ENCODE peak calls at places on chromosomes 3 and 15, in ten cellular contexts. W is upper lobe of left lung, P is lower leg skin, I is endothelial cell of umbilical vein, A is right lobe of liver, L is IMR-90, H is prostate gland, R is esophagus muscularis mucosa, N is heart left ventricle, K is GM12892. C is an unnamed sample.

GRCh38 chr3:119913021-119913420 is 131.1 kb downstream of the NR1I2 start:
- DNase-seq in W (no peak), P (no peak), I (no peak), A (no peak), L (peak; percentile 39), H (no peak), R (no peak), N (no peak), K (no peak), C (no peak)

GRCh38 chr3:160395297-160395696 is 3.7 kb downstream of the IFT80 start:
- DNase-seq in W (peak; percentile 48), P (no peak), I (no peak), A (no peak), L (peak; percentile 85), H (no peak), R (no peak), N (no peak), K (no peak), C (no peak)

GRCh38 chr3:19644405-19644804 is 289.6 kb downstream of the EFHB start:
- DNase-seq in W (no peak), P (no peak), I (no peak), A (no peak), L (no peak), H (no peak), R (no peak), N (no peak), K (no peak), C (no peak)

GRCh38 chr15:67125589-67126502 is 60.4 kb downstream of the SMAD3 start:
- DNase-seq in W (no peak), P (peak; percentile 94), I (peak; percentile 94), A (no peak), L (peak; percentile 100), H (peak; percentile 56), R (peak; percentile 95), N (peak; percentile 91), K (no peak), C (no peak)

GRCh38 chr3:59979542-59979941 is 929.7 kb upstream of the CFAP20DC start:
- DNase-seq in W (no peak), P (no peak), I (no peak), A (no peak), L (no peak), H (no peak), R (no peak), N (no peak), K (no peak), C (no peak)

GRCh38 chr3:52248816-52249547 is 3.4 kb downstream of the PPM1M start:
- DNase-seq in W (no peak), P (peak; percentile 87), I (peak; percentile 38), A (no peak), L (no peak), H (no peak), R (no peak), N (peak; percentile 72), K (no peak), C (peak; percentile 27)

GRCh38 chr3:14947886-14948608 is 664 bp downstream of the NR2C2 start:
- DNase-seq in W (peak; percentile 97), P (peak; percentile 99), I (peak; percentile 96), A (peak; percentile 99), L (peak; percentile 94), H (peak; percentile 98), R (peak; percentile 99), N (peak; percentile 98), K (peak; percentile 95), C (peak; percentile 97)

GRCh38 chr3:190073264-190073663 is 47.4 kb downstream of the P3H2 start:
- DNase-seq in W (peak; percentile 32), P (no peak), I (peak; percentile 25), A (no peak), L (peak; percentile 39), H (no peak), R (no peak), N (no peak), K (no peak), C (no peak)

GRCh38 chr3:61582287-61582686 is 20.9 kb downstream of the PTPRG start:
- DNase-seq in W (no peak), P (no peak), I (no peak), A (no peak), L (no peak), H (no peak), R (no peak), N (no peak), K (no peak), C (no peak)

GRCh38 chr3:66378256-66378655 is 122.6 kb downstream of the LRIG1 start:
- DNase-seq in W (no peak), P (no peak), I (peak; percentile 49), A (no peak), L (peak; percentile 26), H (no peak), R (peak; percentile 60), N (no peak), K (no peak), C (peak; percentile 39)

GRCh38 chr3:66379565-66379964 is 121.3 kb downstream of the LRIG1 start:
- DNase-seq in W (no peak), P (peak; percentile 66), I (no peak), A (no peak), L (no peak), H (no peak), R (peak; percentile 45), N (no peak), K (no peak), C (no peak)

GRCh38 chr3:66381621-66382020 is 119.2 kb downstream of the LRIG1 start:
- DNase-seq in W (no peak), P (peak; percentile 59), I (no peak), A (no peak), L (no peak), H (no peak), R (no peak), N (no peak), K (no peak), C (no peak)

GRCh38 chr3:66382142-66382541 is 118.7 kb downstream of the LRIG1 start:
- DNase-seq in W (no peak), P (peak; percentile 70), I (no peak), A (no peak), L (no peak), H (no peak), R (no peak), N (no peak), K (no peak), C (no peak)

GRCh38 chr3:66380200-66380932 is 120.5 kb downstream of the LRIG1 start:
- DNase-seq in W (no peak), P (peak; percentile 76), I (no peak), A (no peak), L (no peak), H (no peak), R (peak; percentile 75), N (no peak), K (no peak), C (no peak)
- TF ChIP-seq POLR2A in W (no peak), P (no peak), I (no peak), A (no peak), L (no peak), H (no peak), R (no peak), N (no peak), K (no peak), C (no peak)

DNA sequence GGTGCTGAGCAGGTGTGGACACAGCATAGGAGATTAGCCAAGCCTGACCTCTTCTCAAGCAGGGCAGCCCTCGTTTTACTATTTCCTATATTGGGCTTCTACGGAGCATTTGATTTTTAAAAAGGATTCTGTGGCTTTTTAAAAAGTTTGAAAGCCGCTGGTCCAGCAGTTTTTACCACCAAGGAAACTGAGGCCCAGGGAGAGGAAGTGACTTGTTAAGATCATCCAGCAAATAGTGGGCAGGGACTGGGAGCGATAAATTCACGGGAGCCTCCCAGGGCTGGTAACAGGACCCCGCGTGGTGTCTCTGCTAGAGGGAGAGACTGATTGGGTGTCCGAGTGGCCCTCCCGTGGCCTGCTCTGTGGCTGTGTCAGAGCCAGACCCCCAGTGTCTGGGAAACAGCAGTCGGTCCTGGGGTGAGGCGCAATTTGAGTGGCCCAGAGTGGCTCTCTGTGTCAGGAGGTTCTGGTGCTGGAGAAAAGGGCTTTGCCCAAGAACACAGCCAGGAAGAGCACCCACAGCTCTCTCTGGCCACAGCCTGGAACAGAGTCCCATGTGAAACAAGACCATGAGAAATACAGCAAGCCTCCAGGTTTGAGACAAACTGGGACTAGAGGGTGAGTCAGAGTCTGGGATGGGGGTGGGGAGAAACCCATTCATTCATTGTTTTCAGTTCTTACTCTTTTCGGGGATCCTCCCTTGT is 4.2 kb downstream of the FURIN start:
- DNase-seq in W (no peak), P (peak; percentile 85), I (peak; percentile 75), A (peak; percentile 53), L (peak; percentile 80), H (no peak), R (no peak), N (no peak), K (peak; percentile 43), C (peak; percentile 73)
- TF ChIP-seq POLR2A in W (peak; percentile 51), P (no peak), I (peak; percentile 53), A (peak; percentile 38), L (peak; percentile 95), H (peak; percentile 56), R (no peak), N (no peak), K (no peak), C (peak; percentile 71)

DNA sequence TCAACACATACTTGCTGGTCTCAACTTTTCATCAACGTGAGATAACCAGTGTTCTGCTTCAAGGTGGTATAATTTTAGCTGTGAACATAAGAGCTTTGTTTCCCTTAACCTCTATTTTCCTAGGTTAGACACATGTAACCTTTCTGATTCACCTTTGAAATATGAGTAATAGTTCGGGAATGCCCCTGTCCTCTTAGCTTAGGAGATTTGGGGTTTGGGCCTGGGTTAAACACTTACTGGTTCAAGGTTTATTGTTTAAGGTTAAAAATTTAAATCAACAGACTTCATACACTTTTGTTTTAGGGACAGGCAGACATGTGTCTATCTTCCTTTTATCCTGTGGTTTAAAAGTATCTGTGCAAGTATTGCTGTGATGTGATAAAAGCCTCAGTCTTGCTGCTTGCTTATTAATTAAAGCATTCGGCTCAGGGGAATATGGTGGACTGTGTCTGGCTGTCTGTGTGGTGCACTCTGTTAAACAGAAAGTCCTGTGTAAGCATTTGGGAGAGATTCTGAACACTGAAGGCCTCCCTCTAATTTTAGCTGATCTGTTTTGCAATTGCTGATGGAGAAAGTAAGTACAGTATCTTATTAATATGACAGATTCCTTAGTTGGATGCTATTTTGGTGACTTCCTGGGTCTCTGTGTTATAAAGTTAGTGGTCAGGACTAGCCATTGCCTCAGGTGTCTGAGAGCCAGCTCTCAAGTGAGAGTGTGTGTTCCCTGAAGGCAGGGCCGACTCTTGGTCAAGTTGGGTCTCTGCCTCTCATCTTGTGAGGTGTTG is 81.8 kb downstream of the USP13 start:
- DNase-seq in W (no peak), P (no peak), I (no peak), A (no peak), L (no peak), H (no peak), R (peak; percentile 79), N (no peak), K (no peak), C (no peak)
- TF ChIP-seq POLR2A in W (no peak), P (no peak), I (no peak), A (no peak), L (no peak), H (no peak), R (no peak), N (no peak), K (no peak), C (no peak)

DNA sequence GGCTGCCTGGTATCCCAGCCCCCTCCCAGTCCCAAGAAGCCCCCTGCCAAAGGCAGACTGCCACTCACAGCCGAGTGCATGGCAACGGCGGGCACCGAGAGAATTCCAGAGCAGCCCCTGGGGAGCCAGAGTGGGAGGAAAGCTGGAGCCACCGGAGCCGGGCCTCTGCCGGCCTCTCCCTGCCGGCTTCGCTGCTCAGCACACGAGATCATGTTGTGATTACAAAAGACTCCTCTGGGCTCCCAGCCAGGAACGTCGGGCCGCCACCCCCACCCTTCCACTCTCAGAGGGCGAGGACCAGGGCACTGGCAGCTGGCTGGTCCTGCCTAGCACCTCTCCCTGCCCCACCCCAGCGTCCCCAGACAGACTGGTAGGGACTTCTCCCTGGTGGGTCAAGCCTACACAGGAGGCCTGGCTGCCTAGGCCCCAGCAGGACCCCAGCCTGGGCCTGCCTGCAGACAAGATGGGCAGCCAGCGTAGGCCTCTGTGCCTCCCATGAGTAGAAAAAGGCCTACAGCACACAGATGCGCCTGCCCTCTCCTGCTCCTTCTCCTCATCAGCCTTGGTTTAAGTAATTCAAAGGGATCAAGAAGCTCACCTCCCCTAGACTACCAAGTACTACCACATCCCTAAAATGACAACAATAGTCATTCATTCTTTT is at the start of gene CCDC9B:
- DNase-seq in W (peak; percentile 95), P (peak; percentile 98), I (peak; percentile 85), A (peak; percentile 96), L (peak; percentile 84), H (peak; percentile 90), R (peak; percentile 96), N (peak; percentile 92), K (no peak), C (peak; percentile 83)
- TF ChIP-seq POLR2A in W (peak; percentile 89), P (no peak), I (peak; percentile 91), A (peak; percentile 81), L (peak; percentile 85), H (peak; percentile 62), R (peak; percentile 90), N (peak; percentile 73), K (no peak), C (no peak)